ENCODE peak calls at places on chromosomes 7 and 10, in ten cellular contexts. Z, F, T, J, Q, S, A, B, N and L are unnamed samples.

GRCh38 chr7:154947604-154948003 is 55.3 kb downstream of the PAXIP1 start:
- ATAC-seq in N (no peak), F (no peak), S (no peak), A (no peak), J (peak), T (no peak), Z (no peak), Q (no peak), B (no peak), L (no peak)

GRCh38 chr7:94472608-94473007 is 37.0 kb upstream of the CASD1 start:
- ATAC-seq in J (no peak), T (no peak), F (no peak), Z (no peak), S (no peak), Q (no peak), B (no peak), A (no peak), N (no peak), L (no peak)

GRCh38 chr10:43105793-43106158 is 28.9 kb downstream of the RET start:
- ATAC-seq in T (no peak), J (no peak), A (no peak), Q (no peak), B (peak), N (no peak), F (no peak), Z (no peak), S (no peak), L (peak)

GRCh38 chr10:80582561-80582960 is 44.9 kb downstream of the SH2D4B start:
- ATAC-seq in J (no peak), N (no peak), Q (no peak), Z (no peak), F (no peak), B (no peak), S (no peak), T (no peak), A (no peak), L (no peak)

GRCh38 chr7:139453673-139454321 is 29.7 kb downstream of the KLRG2 start:
- ATAC-seq in A (no peak), B (no peak), Q (no peak), J (no peak), F (no peak), S (no peak), Z (peak), T (no peak), N (no peak), L (no peak)

GRCh38 chr7:79787623-79788022 is 334.2 kb upstream of the MAGI2 start:
- ATAC-seq in Z (no peak), A (no peak), N (no peak), J (no peak), F (no peak), T (no peak), Q (no peak), B (no peak), S (no peak), L (no peak)

GRCh38 chr7:46024263-46024916 is 103.3 kb upstream of the IGFBP3 start:
- ATAC-seq in S (no peak), N (no peak), A (peak), J (no peak), T (no peak), Z (no peak), Q (no peak), F (no peak), B (peak), L (no peak)

GRCh38 chr7:33185786-33186185 is 56.4 kb downstream of the BBS9 start:
- ATAC-seq in S (no peak), Q (no peak), F (no peak), T (no peak), N (peak), B (peak), A (peak), J (peak), Z (no peak), L (peak)